ENCODE peak calls at places on chromosomes 11 and 22, in nine cellular contexts. Q, S, Z, J, F, G, L, N and M are unnamed samples.

GRCh38 chr11:47440054-47440476 is 8.9 kb downstream of the RAPSN start:
- DNase-seq in Q (no peak), S (no peak), Z (no peak), J (no peak), F (no peak), G (no peak), L (no peak), N (no peak), M (no peak)

GRCh38 chr11:31233425-31233824 is 136.1 kb downstream of the DCDC1 start:
- DNase-seq in Q (no peak), S (no peak), Z (no peak), J (no peak), F (peak), G (no peak), L (no peak), N (no peak), M (peak)

GRCh38 chr22:20155330-20156041 is 4.6 kb upstream of the CCDC188 start:
- DNase-seq in Q (no peak), S (no peak), Z (no peak), J (no peak), F (no peak), G (no peak), L (no peak), N (no peak), M (peak)

GRCh38 chr11:33376331-33377099 is 119.3 kb downstream of the HIPK3 start:
- DNase-seq in Q (peak), S (no peak), Z (no peak), J (peak), F (peak), G (peak), L (peak), N (no peak), M (peak)

GRCh38 chr11:20289732-20290131 is 73.8 kb upstream of the HTATIP2 start:
- DNase-seq in Q (no peak), S (no peak), Z (no peak), J (no peak), F (no peak), G (no peak), L (no peak), N (no peak), M (no peak)

GRCh38 chr11:64150481-64151239 is 15.3 kb downstream of the MACROD1 start:
- DNase-seq in Q (no peak), S (no peak), Z (no peak), J (no peak), F (no peak), G (peak), L (no peak), N (no peak), M (no peak)

GRCh38 chr11:1354125-1354938 is 35.4 kb upstream of the BRSK2 start:
- DNase-seq in Q (no peak), S (no peak), Z (no peak), J (no peak), F (no peak), G (no peak), L (no peak), N (no peak), M (no peak)

GRCh38 chr11:77267910-77268309 is 33.6 kb downstream of the GDPD4 start:
- DNase-seq in Q (no peak), S (peak), Z (no peak), J (no peak), F (peak), G (no peak), L (no peak), N (no peak), M (no peak)

GRCh38 chr11:60428517-60428916 is 855 bp upstream of the MS4A5 start:
- DNase-seq in Q (no peak), S (no peak), Z (no peak), J (no peak), F (peak), G (no peak), L (no peak), N (no peak), M (no peak)

GRCh38 chr11:8273281-8273680 is 9.6 kb upstream of the LMO1 start:
- DNase-seq in Q (no peak), S (no peak), Z (no peak), J (no peak), F (peak), G (no peak), L (no peak), N (no peak), M (peak)

GRCh38 chr11:95698939-95699562 is 90.5 kb downstream of the FAM76B start:
- DNase-seq in Q (no peak), S (no peak), Z (no peak), J (no peak), F (peak), G (no peak), L (no peak), N (no peak), M (no peak)

GRCh38 chr11:358129-358805 is 11.0 kb upstream of the B4GALNT4 start:
- DNase-seq in Q (no peak), S (no peak), Z (no peak), J (no peak), F (no peak), G (no peak), L (no peak), N (no peak), M (no peak)

GRCh38 chr11:83044958-83045712 is 26.6 kb downstream of the RAB30 start:
- DNase-seq in Q (no peak), S (peak), Z (no peak), J (no peak), F (peak), G (no peak), L (no peak), N (no peak), M (peak)

GRCh38 chr22:27501191-27501936 is 300.2 kb downstream of the MN1 start:
- DNase-seq in Q (no peak), S (no peak), Z (no peak), J (no peak), F (no peak), G (no peak), L (no peak), N (no peak), M (no peak)

GRCh38 chr11:2739531-2740274 is 39.9 kb upstream of the KCNQ1OT1 start:
- DNase-seq in Q (no peak), S (no peak), Z (no peak), J (no peak), F (no peak), G (no peak), L (no peak), N (no peak), M (no peak)

GRCh38 chr11:117427356-117427874 is 99.8 kb downstream of the CEP164 start:
- DNase-seq in Q (no peak), S (no peak), Z (no peak), J (no peak), F (no peak), G (no peak), L (no peak), N (no peak), M (no peak)

GRCh38 chr11:115480611-115481010 is 23.6 kb downstream of the CADM1 start:
- DNase-seq in Q (no peak), S (no peak), Z (no peak), J (no peak), F (no peak), G (no peak), L (no peak), N (no peak), M (no peak)

GRCh38 chr22:42202669-42203068 is 67.8 kb downstream of the TCF20 start:
- DNase-seq in Q (no peak), S (no peak), Z (no peak), J (no peak), F (no peak), G (no peak), L (no peak), N (peak), M (peak)

GRCh38 chr11:29300441-29300840 is 716.4 kb downstream of the KCNA4 start:
- DNase-seq in Q (no peak), S (peak), Z (no peak), J (no peak), F (peak), G (no peak), L (no peak), N (no peak), M (no peak)

GRCh38 chr22:23709107-23709506 is 18.3 kb downstream of the RGL4 start:
- DNase-seq in Q (no peak), S (peak), Z (no peak), J (no peak), F (no peak), G (no peak), L (no peak), N (no peak), M (no peak)

GRCh38 chr11:122656631-122657101 is 1.1 kb downstream of the UBASH3B start:
- DNase-seq in Q (peak), S (peak), Z (peak), J (peak), F (peak), G (peak), L (peak), N (peak), M (peak)

GRCh38 chr11:126415128-126415527 is 59.6 kb downstream of the ST3GAL4 start:
- DNase-seq in Q (no peak), S (no peak), Z (peak), J (no peak), F (no peak), G (peak), L (no peak), N (no peak), M (no peak)

GRCh38 chr22:24693359-24693758 is 81.2 kb downstream of the PIWIL3 start:
- DNase-seq in Q (no peak), S (no peak), Z (no peak), J (no peak), F (no peak), G (no peak), L (no peak), N (no peak), M (no peak)

GRCh38 chr11:82733444-82734119 is at the start of gene FAM181B:
- DNase-seq in Q (peak), S (no peak), Z (peak), J (peak), F (peak), G (peak), L (peak), N (no peak), M (peak)

GRCh38 chr22:43848366-43849171 is 13.7 kb downstream of the SULT4A1 start:
- DNase-seq in Q (no peak), S (no peak), Z (peak), J (peak), F (peak), G (peak), L (peak), N (no peak), M (peak)

GRCh38 chr11:33437529-33437928 is 180.3 kb downstream of the HIPK3 start:
- DNase-seq in Q (no peak), S (no peak), Z (no peak), J (no peak), F (no peak), G (no peak), L (no peak), N (no peak), M (no peak)

GRCh38 chr22:45677060-45677459 is 5.4 kb downstream of the ATXN10 start:
- DNase-seq in Q (no peak), S (no peak), Z (no peak), J (no peak), F (no peak), G (no peak), L (no peak), N (no peak), M (no peak)

GRCh38 chr22:43110927-43111623 is 525 bp downstream of the BIK start:
- DNase-seq in Q (no peak), S (no peak), Z (peak), J (no peak), F (peak), G (peak), L (peak), N (peak), M (no peak)

GRCh38 chr22:19992921-19993355 is 23.7 kb downstream of the ARVCF start:
- DNase-seq in Q (no peak), S (no peak), Z (no peak), J (no peak), F (no peak), G (no peak), L (no peak), N (no peak), M (no peak)

GRCh38 chr11:94151903-94152677 is 23.4 kb downstream of the PANX1 start:
- DNase-seq in Q (no peak), S (peak), Z (no peak), J (no peak), F (peak), G (no peak), L (no peak), N (no peak), M (no peak)

GRCh38 chr11:116651098-116651756 is 121.6 kb downstream of the BUD13 start:
- DNase-seq in Q (no peak), S (no peak), Z (no peak), J (peak), F (no peak), G (no peak), L (no peak), N (no peak), M (no peak)

GRCh38 chr11:24375896-24376295 is 121.0 kb upstream of the LUZP2 start:
- DNase-seq in Q (no peak), S (no peak), Z (no peak), J (no peak), F (no peak), G (no peak), L (no peak), N (no peak), M (peak)

GRCh38 chr11:57001674-57002401 is 13.1 kb downstream of the OR5AK2 start:
- DNase-seq in Q (no peak), S (no peak), Z (no peak), J (no peak), F (peak), G (no peak), L (no peak), N (no peak), M (no peak)

GRCh38 chr11:1756791-1757771 is 6.6 kb downstream of the CTSD start:
- DNase-seq in Q (no peak), S (no peak), Z (no peak), J (no peak), F (no peak), G (no peak), L (no peak), N (no peak), M (no peak)

GRCh38 chr22:37710675-37711074 is 13.8 kb downstream of the TRIOBP start:
- DNase-seq in Q (no peak), S (no peak), Z (no peak), J (no peak), F (peak), G (no peak), L (no peak), N (no peak), M (no peak)

GRCh38 chr11:1293619-1294015 is 15.8 kb downstream of the TOLLIP start:
- DNase-seq in Q (no peak), S (no peak), Z (no peak), J (no peak), F (no peak), G (no peak), L (no peak), N (no peak), M (no peak)

GRCh38 chr11:6321961-6322362 is 1.7 kb upstream of the CAVIN3 start:
- DNase-seq in Q (no peak), S (peak), Z (no peak), J (no peak), F (peak), G (no peak), L (no peak), N (no peak), M (peak)

GRCh38 chr11:46275964-46276641 is 1.4 kb upstream of the CREB3L1 start:
- DNase-seq in Q (no peak), S (no peak), Z (no peak), J (no peak), F (no peak), G (peak), L (no peak), N (no peak), M (no peak)

GRCh38 chr11:78564037-78564888 is 10.4 kb downstream of the NARS2 start:
- DNase-seq in Q (no peak), S (peak), Z (peak), J (peak), F (peak), G (peak), L (no peak), N (peak), M (peak)

DNA sequence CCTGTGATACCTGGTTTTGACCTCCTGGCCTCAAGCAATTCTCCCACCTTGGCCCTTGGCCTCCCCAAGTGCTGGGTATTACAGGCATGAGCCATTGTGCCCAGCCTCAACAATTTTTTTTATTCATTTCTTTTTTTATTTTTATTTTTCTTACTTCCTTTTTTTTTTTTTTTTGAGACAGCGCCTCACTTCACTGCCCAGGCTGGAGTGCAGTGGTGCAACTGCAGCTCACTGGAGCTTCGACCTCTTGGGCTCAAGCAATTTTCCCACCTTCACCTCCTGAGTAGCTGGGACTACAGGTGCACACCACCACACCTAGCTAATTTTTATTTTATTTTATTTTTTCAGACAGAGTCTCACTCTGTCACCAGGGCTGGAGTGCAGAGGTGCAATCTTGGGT is 25.5 kb upstream of the CECR2 start:
- DNase-seq in Q (no peak), S (no peak), Z (no peak), J (no peak), F (no peak), G (no peak), L (no peak), N (no peak), M (no peak)
- TF ChIP-seq CTCF in Q (no peak), S (peak), Z (no peak), J (no peak), F (no peak), G (no peak), L (no peak), N (no peak), M (no peak)

DNA sequence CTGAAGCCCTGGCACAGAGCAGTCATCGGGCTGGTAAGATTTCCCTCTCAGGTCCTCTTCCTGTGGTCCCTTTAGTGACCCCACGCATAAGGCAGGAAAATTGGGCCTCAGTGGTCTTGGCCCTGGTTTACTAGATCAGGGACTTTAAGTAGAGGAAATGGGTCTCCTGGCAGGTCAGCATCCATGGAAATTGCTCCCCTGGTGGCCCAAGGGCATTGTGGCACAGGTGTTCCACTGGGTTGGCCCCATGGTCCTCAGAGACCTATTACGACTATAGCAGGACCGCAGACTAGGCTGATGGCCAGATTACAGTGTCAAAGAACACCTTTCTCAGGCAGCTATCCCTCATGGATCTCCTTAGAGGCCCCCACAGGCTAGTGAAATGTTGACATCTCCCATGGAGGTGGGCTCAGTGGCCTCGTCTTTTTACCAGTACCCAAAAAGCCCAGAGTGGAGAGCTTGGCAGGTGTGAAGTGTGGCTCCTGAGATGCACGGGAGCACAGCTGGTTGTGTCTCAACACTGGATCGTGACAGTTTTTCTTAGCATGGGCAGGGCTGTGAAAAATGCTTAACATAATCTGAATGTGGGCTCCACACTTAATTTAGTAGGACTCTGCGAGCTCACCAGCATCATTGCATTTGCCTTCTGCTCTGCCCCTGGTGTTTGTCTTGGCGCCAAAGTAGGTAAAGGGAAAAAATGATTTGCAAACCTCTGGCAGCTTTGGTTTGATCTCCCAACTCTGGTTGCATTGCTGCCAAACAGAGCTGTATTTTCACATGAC is 74.2 kb downstream of the ZBTB16 start:
- DNase-seq in Q (no peak), S (no peak), Z (peak), J (no peak), F (no peak), G (no peak), L (no peak), N (no peak), M (no peak)
- TF ChIP-seq CTCF in Q (peak), S (peak), Z (no peak), J (no peak), F (no peak), G (no peak), L (no peak), N (no peak), M (no peak)

GRCh38 chr11:69132301-69132670 is 23.4 kb upstream of the SMIM38 start:
- DNase-seq in Q (no peak), S (no peak), Z (no peak), J (no peak), F (no peak), G (no peak), L (no peak), N (no peak), M (no peak)

GRCh38 chr11:69129647-69130046 is 26.1 kb upstream of the SMIM38 start:
- DNase-seq in Q (no peak), S (no peak), Z (no peak), J (no peak), F (no peak), G (no peak), L (peak), N (no peak), M (no peak)

GRCh38 chr11:69133251-69133650 is 22.5 kb upstream of the SMIM38 start:
- DNase-seq in Q (no peak), S (no peak), Z (no peak), J (no peak), F (no peak), G (no peak), L (no peak), N (no peak), M (no peak)

GRCh38 chr11:69130586-69131566 is 24.9 kb upstream of the SMIM38 start:
- DNase-seq in Q (no peak), S (no peak), Z (no peak), J (no peak), F (no peak), G (no peak), L (no peak), N (no peak), M (no peak)

GRCh38 chr11:69131644-69132300 is 24.0 kb upstream of the SMIM38 start:
- DNase-seq in Q (peak), S (peak), Z (peak), J (peak), F (peak), G (peak), L (peak), N (no peak), M (peak)
- TF ChIP-seq CTCF in Q (peak), S (peak), Z (peak), J (peak), F (peak), G (peak), L (peak), N (no peak), M (peak)

GRCh38 chr22:26199665-26200064 is 30.4 kb downstream of the SEZ6L start:
- DNase-seq in Q (no peak), S (no peak), Z (no peak), J (no peak), F (no peak), G (no peak), L (no peak), N (no peak), M (no peak)

GRCh38 chr22:26194877-26195276 is 25.6 kb downstream of the SEZ6L start:
- DNase-seq in Q (no peak), S (no peak), Z (no peak), J (no peak), F (no peak), G (no peak), L (no peak), N (no peak), M (no peak)

GRCh38 chr22:26196657-26197056 is 27.4 kb downstream of the SEZ6L start:
- DNase-seq in Q (no peak), S (no peak), Z (no peak), J (no peak), F (no peak), G (no peak), L (no peak), N (no peak), M (no peak)

GRCh38 chr22:26194313-26194712 is 25.1 kb downstream of the SEZ6L start:
- DNase-seq in Q (no peak), S (no peak), Z (no peak), J (no peak), F (no peak), G (no peak), L (no peak), N (no peak), M (no peak)

GRCh38 chr22:26197427-26197826 is 28.2 kb downstream of the SEZ6L start:
- DNase-seq in Q (no peak), S (no peak), Z (no peak), J (no peak), F (no peak), G (no peak), L (no peak), N (no peak), M (no peak)
- TF ChIP-seq CTCF in Q (no peak), S (no peak), Z (no peak), J (no peak), F (no peak), G (no peak), L (no peak), N (no peak), M (no peak)

GRCh38 chr11:16001899-16002426 is 354.4 kb downstream of the SOX6 start:
- DNase-seq in Q (no peak), S (peak), Z (no peak), J (no peak), F (peak), G (no peak), L (no peak), N (no peak), M (peak)
- TF ChIP-seq CTCF in Q (no peak), S (no peak), Z (no peak), J (no peak), F (no peak), G (no peak), L (no peak), N (no peak), M (peak)